ENCODE peak calls at places on chromosomes 5 and 9, in seven cellular contexts. Q, L, G, O, S, D and A are unnamed samples.

GRCh38 chr9:106846847-106847246 is 16.1 kb upstream of the ZNF462 start:
- DNase-seq in S (no peak), Q (no peak), D (peak), L (no peak), O (no peak), G (no peak), A (no peak)

GRCh38 chr5:157219491-157220271 is 39.0 kb downstream of the ITK start:
- DNase-seq in L (no peak), S (no peak), O (no peak), Q (no peak), D (no peak), G (no peak), A (no peak)

GRCh38 chr9:124371183-124371582 is 44.1 kb downstream of the PSMB7 start:
- DNase-seq in S (peak), O (no peak), D (peak), L (no peak), Q (no peak), G (no peak), A (no peak)

GRCh38 chr9:5817776-5818336 is 15.1 kb downstream of the ERMP1 start:
- DNase-seq in Q (no peak), G (no peak), D (peak), O (no peak), S (no peak), L (no peak), A (no peak)

GRCh38 chr5:146368137-146368536 is 29.5 kb downstream of the POU4F3 start:
- DNase-seq in S (no peak), Q (no peak), L (no peak), D (peak), O (no peak), G (no peak), A (no peak)

GRCh38 chr9:121499427-121500164 is at the start of gene GGTA1:
- DNase-seq in O (peak), Q (no peak), D (peak), G (peak), S (no peak), L (no peak), A (no peak)

GRCh38 chr9:19788614-19789271 is at the start of gene SLC24A2:
- DNase-seq in L (peak), D (no peak), S (no peak), G (no peak), Q (no peak), O (no peak), A (no peak)

GRCh38 chr5:180494510-180495181 is 467 bp downstream of the CNOT6 start:
- DNase-seq in S (no peak), D (peak), Q (no peak), O (peak), L (peak), G (peak), A (peak)

GRCh38 chr5:123720955-123721354 is 209.0 kb downstream of the CSNK1G3 start:
- DNase-seq in D (peak), L (no peak), S (no peak), Q (no peak), O (no peak), G (no peak), A (no peak)

GRCh38 chr5:4963265-4963664 is 176.9 kb upstream of the ADAMTS16 start:
- DNase-seq in Q (no peak), O (no peak), G (no peak), S (no peak), D (no peak), L (no peak), A (no peak)

GRCh38 chr5:119694284-119694683 is 64.9 kb downstream of the FAM170A start:
- DNase-seq in D (no peak), O (no peak), S (no peak), Q (no peak), L (no peak), G (no peak), A (no peak)

GRCh38 chr5:126499742-126500396 is 76.7 kb downstream of the GRAMD2B start:
- DNase-seq in O (no peak), S (no peak), D (peak), L (no peak), G (no peak), Q (no peak), A (no peak)

GRCh38 chr9:109012876-109013677 is at the start of gene CTNNAL1:
- DNase-seq in O (peak), G (peak), Q (peak), D (peak), L (peak), S (peak), A (peak)

GRCh38 chr5:174145821-174146220 is 100.3 kb downstream of the NSG2 start:
- DNase-seq in L (peak), Q (no peak), D (no peak), S (no peak), O (no peak), G (no peak), A (no peak)

GRCh38 chr5:143404416-143405062 is 1.1 kb upstream of the NR3C1 start:
- DNase-seq in D (peak), S (peak), Q (no peak), L (peak), O (peak), G (peak), A (peak)

GRCh38 chr5:36054646-36055045 is 12.0 kb downstream of the UGT3A2 start:
- DNase-seq in D (no peak), O (no peak), L (no peak), Q (no peak), S (no peak), G (no peak), A (no peak)

GRCh38 chr5:78277715-78278114 is 16.8 kb downstream of the AP3B1 start:
- DNase-seq in S (no peak), L (no peak), Q (no peak), G (no peak), D (no peak), O (no peak), A (no peak)

GRCh38 chr9:87816041-87816440 is 66.6 kb upstream of the SPATA31E1 start:
- DNase-seq in G (no peak), Q (no peak), O (no peak), L (no peak), S (no peak), D (peak), A (no peak)

GRCh38 chr9:88521308-88521707 is 13.7 kb upstream of the NXNL2 start:
- DNase-seq in S (no peak), G (no peak), D (no peak), O (peak), L (no peak), Q (no peak), A (no peak)

GRCh38 chr5:34657550-34657921 is 1.4 kb downstream of the RAI14 start:
- DNase-seq in D (peak), O (peak), S (no peak), L (no peak), Q (no peak), G (peak), A (no peak)

GRCh38 chr5:140253985-140254384 is 48.9 kb downstream of the PFDN1 start:
- DNase-seq in O (no peak), G (no peak), L (no peak), S (no peak), Q (no peak), D (no peak), A (no peak)

GRCh38 chr9:20853866-20854265 is 169.8 kb downstream of the FOCAD start:
- DNase-seq in S (no peak), L (no peak), D (no peak), O (no peak), G (no peak), Q (no peak), A (no peak)

GRCh38 chr5:139637438-139638089 is 10.6 kb upstream of the CXXC5 start:
- DNase-seq in L (peak), G (no peak), S (no peak), Q (no peak), O (peak), D (peak), A (peak)

GRCh38 chr5:106314221-106314824 is 1356.4 kb downstream of the EFNA5 start:
- DNase-seq in L (no peak), S (no peak), D (peak), Q (no peak), O (no peak), G (no peak), A (no peak)

GRCh38 chr5:177455661-177456590 is 9.3 kb downstream of the PRR7 start:
- DNase-seq in D (peak), L (peak), G (peak), O (peak), S (peak), Q (no peak), A (peak)

GRCh38 chr5:177457239-177458121 is 10.9 kb downstream of the PRR7 start:
- DNase-seq in L (peak), S (peak), O (peak), D (peak), Q (peak), G (peak), A (no peak)

GRCh38 chr5:177455036-177455660 is 8.5 kb downstream of the PRR7 start:
- DNase-seq in G (peak), O (peak), L (peak), D (peak), Q (no peak), S (no peak), A (peak)

GRCh38 chr5:177458122-177458681 is 11.6 kb downstream of the PRR7 start:
- DNase-seq in L (no peak), D (no peak), O (no peak), G (no peak), Q (no peak), S (no peak), A (no peak)

DNA sequence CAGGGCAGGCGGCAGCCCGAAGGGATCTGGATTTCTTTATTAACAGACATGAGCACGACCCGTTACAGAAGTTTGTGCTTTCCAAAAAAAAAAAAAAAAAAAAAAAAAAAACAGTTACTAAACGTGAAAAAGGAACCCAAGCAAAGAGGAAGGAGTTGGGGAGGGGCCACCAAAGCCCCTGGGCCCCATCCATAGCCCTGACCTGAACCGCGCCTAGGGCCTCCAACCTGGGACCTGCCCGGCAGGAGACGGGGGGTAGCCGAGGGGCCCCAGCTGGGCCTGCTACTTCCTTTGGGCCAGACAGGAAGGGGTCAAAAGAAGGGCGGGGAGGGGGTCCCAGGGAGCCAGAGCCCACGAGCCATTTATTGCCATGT is 10.0 kb downstream of the PRR7 start:
- DNase-seq in D (no peak), O (peak), L (no peak), Q (no peak), S (no peak), G (no peak), A (no peak)
- TF ChIP-seq CTCF in D (no peak), O (no peak), L (no peak), Q (no peak), S (no peak), G (no peak), A (peak)

DNA sequence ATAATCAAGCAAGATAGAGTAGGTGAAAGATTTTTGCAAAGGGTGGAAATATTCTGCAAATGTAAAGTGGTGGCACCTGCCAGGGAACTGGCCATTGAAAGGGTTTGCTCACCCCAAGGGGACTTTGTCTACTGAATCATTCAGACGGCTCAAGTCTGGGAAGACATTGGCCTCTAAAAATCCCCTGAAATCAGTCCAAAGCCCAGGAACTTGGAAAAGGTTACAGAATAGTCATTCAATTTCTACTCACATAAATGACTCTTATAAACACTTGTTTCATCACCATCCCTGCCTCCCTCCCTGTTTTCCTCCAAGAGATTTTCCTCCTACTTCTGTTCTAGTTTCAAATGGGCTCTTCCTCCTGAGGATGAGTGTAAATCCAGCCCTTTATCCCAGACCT is 28.5 kb downstream of the ZNF366 start:
- DNase-seq in L (no peak), Q (no peak), D (no peak), G (no peak), S (no peak), O (no peak), A (no peak)
- TF ChIP-seq CTCF in L (no peak), Q (no peak), D (no peak), G (no peak), S (no peak), O (no peak), A (no peak)

GRCh38 chr9:35662437-35662836 is 2.6 kb downstream of the ARHGEF39 start:
- DNase-seq in D (no peak), G (no peak), S (no peak), L (no peak), O (no peak), Q (no peak), A (no peak)

GRCh38 chr9:35666547-35666946 is 1.6 kb upstream of the ARHGEF39 start:
- DNase-seq in G (no peak), O (no peak), D (no peak), L (no peak), Q (no peak), S (no peak), A (no peak)

GRCh38 chr9:35666045-35666444 is 1.1 kb upstream of the ARHGEF39 start:
- DNase-seq in G (no peak), D (peak), L (no peak), S (no peak), O (no peak), Q (no peak), A (no peak)

GRCh38 chr9:35665471-35665818 is 450 bp upstream of the ARHGEF39 start:
- DNase-seq in S (no peak), Q (no peak), D (no peak), L (no peak), O (no peak), G (no peak), A (no peak)

GRCh38 chr9:35664531-35665470 is at the start of gene ARHGEF39:
- DNase-seq in D (peak), L (peak), Q (no peak), G (peak), S (no peak), O (peak), A (peak)
- TF ChIP-seq CTCF in D (peak), L (peak), Q (peak), G (peak), S (peak), O (peak), A (no peak)

GRCh38 chr5:55993628-55994501 is 898 bp downstream of the IL6ST start:
- DNase-seq in S (no peak), Q (no peak), G (no peak), L (no peak), O (no peak), D (peak), A (no peak)

GRCh38 chr5:55993013-55993412 is 1.8 kb downstream of the IL6ST start:
- DNase-seq in O (no peak), D (peak), S (no peak), Q (no peak), G (no peak), L (no peak), A (no peak)

GRCh38 chr5:55989860-55990259 is 4.9 kb downstream of the IL6ST start:
- DNase-seq in Q (no peak), O (no peak), L (no peak), S (no peak), D (peak), G (no peak), A (no peak)

GRCh38 chr5:55994502-55994997 is at the start of gene IL6ST:
- DNase-seq in G (peak), D (peak), O (no peak), S (peak), L (no peak), Q (no peak), A (no peak)

DNA sequence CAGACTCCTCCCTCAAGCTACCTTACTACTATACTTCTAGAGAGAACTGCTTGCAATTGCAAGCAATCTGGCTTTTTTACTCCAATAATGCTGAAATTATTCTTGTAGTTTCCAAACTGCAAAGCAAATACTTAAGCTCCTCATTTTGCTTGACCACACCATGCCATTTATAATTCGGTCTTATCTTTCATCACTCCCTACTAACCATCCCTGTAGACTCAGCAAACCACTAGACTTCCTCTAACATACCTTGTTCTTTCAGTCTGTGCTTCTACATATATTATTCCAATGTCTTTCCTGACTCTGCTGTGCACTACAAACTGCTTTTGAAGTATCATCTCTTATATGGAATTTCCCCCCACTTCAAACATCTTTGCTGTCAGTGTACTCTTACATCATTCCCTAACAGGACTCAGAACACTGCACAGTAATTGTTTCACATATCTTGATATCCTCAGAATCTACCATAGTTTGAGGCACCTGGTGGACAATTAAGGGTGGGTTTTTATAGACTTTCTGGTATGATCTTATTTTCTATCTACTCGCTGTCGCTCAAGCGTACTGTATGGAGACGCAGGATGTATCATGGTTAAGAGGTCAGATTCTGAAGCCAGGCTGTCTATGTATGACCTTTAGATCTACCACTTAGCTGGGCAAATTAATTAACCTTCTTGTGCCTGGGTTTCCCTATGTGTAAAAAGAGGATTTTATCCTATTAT is 2.8 kb downstream of the IL6ST start:
- DNase-seq in S (no peak), L (no peak), O (no peak), G (no peak), Q (no peak), D (peak), A (no peak)
- TF ChIP-seq CTCF in S (no peak), L (no peak), O (no peak), G (no peak), Q (no peak), D (no peak), A (no peak)

GRCh38 chr9:16726023-16726422 is 144.4 kb downstream of the BNC2 start:
- DNase-seq in S (peak), G (no peak), L (no peak), O (no peak), D (peak), Q (no peak), A (no peak)
- TF ChIP-seq CTCF in S (no peak), G (peak), L (no peak), O (no peak), D (peak), Q (peak), A (no peak)